ENCODE peak calls at places on chromosomes 16 and 17, in five cellular contexts. Y, A, U, G and P are unnamed samples.

GRCh38 chr17:71748872-71749271 is 371.9 kb upstream of the SOX9 start:
- DNase-seq in Y (no peak), A (no peak), U (no peak), G (no peak), P (no peak)

GRCh38 chr17:14359251-14359939 is 58.5 kb downstream of the HS3ST3B1 start:
- DNase-seq in Y (peak; percentile 45), A (peak; percentile 35), U (no peak), G (no peak), P (no peak)

GRCh38 chr17:13759936-13760335 is 158.2 kb upstream of the HS3ST3A1 start:
- DNase-seq in Y (no peak), A (no peak), U (no peak), G (no peak), P (no peak)

GRCh38 chr16:75317101-75317522 is 65.7 kb upstream of the BCAR1 start:
- DNase-seq in Y (no peak), A (peak; percentile 42), U (no peak), G (no peak), P (no peak)

GRCh38 chr17:10683853-10684252 is 13.5 kb downstream of the SCO1 start:
- DNase-seq in Y (no peak), A (peak; percentile 43), U (no peak), G (no peak), P (no peak)

GRCh38 chr16:929674-930073 is 41.1 kb downstream of the LMF1 start:
- DNase-seq in Y (no peak), A (no peak), U (no peak), G (no peak), P (no peak)

GRCh38 chr17:30021708-30022317 is 80.4 kb downstream of the EFCAB5 start:
- DNase-seq in Y (peak; percentile 60), A (peak; percentile 61), U (peak; percentile 51), G (no peak), P (no peak)

GRCh38 chr16:54462151-54462651 is 175.6 kb upstream of the IRX3 start:
- DNase-seq in Y (no peak), A (no peak), U (no peak), G (no peak), P (no peak)

GRCh38 chr17:13024526-13025263 is 6.9 kb upstream of the ELAC2 start:
- DNase-seq in Y (peak; percentile 61), A (peak; percentile 65), U (peak; percentile 63), G (peak; percentile 69), P (no peak)

GRCh38 chr16:81107506-81107905 is 11.3 kb upstream of the GCSH start:
- DNase-seq in Y (no peak), A (no peak), U (no peak), G (no peak), P (no peak)

GRCh38 chr17:2707721-2708584 is 3.6 kb downstream of the CLUH start:
- DNase-seq in Y (peak; percentile 65), A (no peak), U (no peak), G (peak; percentile 95), P (no peak)

GRCh38 chr16:24847358-24847664 is 1.5 kb downstream of the SLC5A11 start:
- DNase-seq in Y (no peak), A (no peak), U (no peak), G (no peak), P (no peak)

GRCh38 chr17:48909796-48910195 is 1.6 kb downstream of the UBE2Z start:
- DNase-seq in Y (peak; percentile 30), A (peak; percentile 35), U (no peak), G (no peak), P (no peak)

GRCh38 chr17:8131844-8132441 is 8.0 kb upstream of the HES7 start:
- DNase-seq in Y (no peak), A (peak; percentile 53), U (no peak), G (no peak), P (no peak)

GRCh38 chr16:66544358-66544757 is 5.6 kb downstream of the TK2 start:
- DNase-seq in Y (no peak), A (no peak), U (no peak), G (no peak), P (no peak)

GRCh38 chr17:73613947-73614655 is 30.1 kb downstream of the SDK2 start:
- DNase-seq in Y (no peak), A (no peak), U (no peak), G (peak; percentile 29), P (no peak)

GRCh38 chr16:75820672-75821071 is 94.4 kb upstream of the CPHXL start:
- DNase-seq in Y (no peak), A (no peak), U (no peak), G (no peak), P (no peak)

GRCh38 chr17:63702223-63702577 is 2.3 kb upstream of the LIMD2 start:
- DNase-seq in Y (no peak), A (no peak), U (no peak), G (no peak), P (no peak)

GRCh38 chr17:54013117-54013516 is 190.4 kb downstream of the KIF2B start:
- DNase-seq in Y (no peak), A (no peak), U (no peak), G (no peak), P (no peak)

GRCh38 chr17:77306048-77306789 is 165.4 kb downstream of the SEC14L1 start:
- DNase-seq in Y (no peak), A (no peak), U (no peak), G (no peak), P (peak; percentile 66)
- H3K4me1 ChIP-seq in Y (peaks cover 38% of the 10 kb centered on the region), A (peaks cover 54% of the 10 kb centered on the region), U (no peaks in the 10 kb centered on the region), G (peaks cover 26% of the 10 kb centered on the region), P (peaks cover 21% of the 10 kb centered on the region)

GRCh38 chr16:86575095-86575685 is 3.2 kb upstream of the FOXL1 start:
- DNase-seq in Y (no peak), A (no peak), U (no peak), G (no peak), P (no peak)

GRCh38 chr16:86575754-86576557 is 2.4 kb upstream of the FOXL1 start:
- DNase-seq in Y (peak; percentile 73), A (peak; percentile 98), U (no peak), G (peak; percentile 82), P (no peak)

GRCh38 chr16:86578056-86578455 is 293 bp upstream of the FOXL1 start:
- DNase-seq in Y (no peak), A (peak; percentile 91), U (no peak), G (no peak), P (no peak)

GRCh38 chr16:86577314-86577971 is 906 bp upstream of the FOXL1 start:
- DNase-seq in Y (no peak), A (peak; percentile 84), U (no peak), G (no peak), P (no peak)

DNA sequence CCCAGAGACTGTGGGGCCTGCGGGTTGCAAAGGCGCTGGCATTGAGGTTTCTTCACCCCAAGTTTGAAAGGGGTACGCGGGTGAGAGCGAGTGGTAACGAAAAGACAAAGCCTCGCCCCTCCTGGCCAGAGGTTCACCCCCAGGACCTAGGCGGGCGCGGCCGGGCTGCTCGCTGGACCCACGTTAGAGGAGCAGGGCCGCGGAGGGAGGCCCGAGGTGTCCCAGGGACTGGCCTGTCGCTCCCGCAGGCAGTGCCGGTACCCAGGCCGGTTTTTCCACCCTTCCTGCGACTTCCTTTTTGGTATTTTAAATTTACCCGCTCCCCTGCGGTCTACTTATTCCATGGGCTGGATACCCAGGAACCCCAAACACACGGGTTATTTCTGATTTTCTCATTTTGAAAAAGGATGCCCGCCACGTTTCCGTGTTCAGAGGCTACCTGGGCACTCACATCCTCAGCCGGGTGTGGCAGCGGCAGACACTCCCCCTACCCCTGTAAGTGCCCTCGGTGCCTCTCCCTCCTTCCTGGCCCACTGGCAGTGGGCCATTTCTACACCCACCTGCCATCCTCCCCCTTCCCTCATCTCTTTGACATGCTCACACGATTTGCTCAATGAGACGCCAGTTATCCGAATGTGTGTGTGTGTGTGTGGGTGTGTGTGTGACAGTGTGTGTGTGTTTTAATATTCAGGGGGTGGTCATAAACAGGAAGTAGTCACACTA is 1.6 kb upstream of the FOXL1 start:
- DNase-seq in Y (no peak), A (peak; percentile 74), U (no peak), G (no peak), P (no peak)
- H3K27ac ChIP-seq in Y (no peak overlapping the region), A (peak overlapping the region; percentile 96), U (no peak overlapping the region), G (peak overlapping the region; percentile 46), P (peak overlapping the region; percentile 32)

DNA sequence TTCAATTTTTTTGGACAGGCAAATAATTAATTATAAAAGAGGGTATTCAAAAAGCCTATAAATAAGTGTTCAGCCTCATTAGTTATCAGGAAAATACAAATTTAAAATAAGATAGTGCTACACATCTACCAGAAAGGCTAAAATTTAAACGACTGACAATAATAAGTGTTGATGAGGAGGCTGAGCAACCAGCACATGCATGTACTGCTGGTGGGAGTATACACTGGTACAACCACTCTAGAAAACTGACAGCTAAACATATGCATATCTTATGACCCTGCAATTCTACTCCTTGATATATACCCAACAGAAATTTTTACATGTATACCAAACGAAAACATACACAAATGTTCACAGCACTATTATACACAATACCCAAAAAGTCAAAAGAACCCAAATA is 27.1 kb downstream of the XPO6 start:
- DNase-seq in Y (no peak), A (no peak), U (no peak), G (no peak), P (no peak)
- H3K4me1 ChIP-seq in Y (peaks cover 62% of the 10 kb centered on the region), A (peaks cover 10% of the 10 kb centered on the region), U (peaks cover 83% of the 10 kb centered on the region), G (peaks cover 46% of the 10 kb centered on the region), P (peaks cover 14% of the 10 kb centered on the region)

DNA sequence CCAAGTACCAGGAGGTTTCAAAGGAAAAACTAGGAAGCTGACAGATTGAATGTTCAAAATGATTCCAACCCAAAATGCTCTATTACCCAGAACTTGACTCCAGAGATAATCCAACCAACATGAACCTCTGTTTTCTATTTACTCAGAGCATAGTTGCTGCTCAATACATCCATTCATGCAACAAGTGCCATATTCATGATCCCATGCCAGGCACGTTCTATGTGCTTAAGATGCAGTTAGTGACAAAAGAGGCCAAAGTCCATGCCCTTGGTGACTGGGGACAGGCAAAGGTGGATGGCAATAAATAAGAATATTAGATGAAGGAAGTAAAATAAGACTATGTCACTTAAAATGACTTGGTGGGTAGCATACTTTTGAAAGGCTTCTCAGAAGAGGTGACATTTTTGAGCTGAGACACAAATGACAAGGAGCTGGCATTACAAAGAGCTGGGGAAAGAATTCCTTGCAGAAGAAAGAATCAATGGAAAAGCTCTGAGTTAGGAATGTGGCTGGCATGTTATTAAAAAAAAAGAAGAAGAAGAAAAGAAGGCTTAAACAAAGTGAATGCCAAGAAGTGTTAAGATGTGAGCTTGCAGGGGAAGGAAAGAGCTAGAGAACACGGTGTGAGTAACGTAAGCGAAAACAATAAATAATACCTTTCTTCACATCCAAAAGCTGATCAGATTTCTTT is 34.5 kb downstream of the TOX3 start:
- DNase-seq in Y (no peak), A (no peak), U (no peak), G (no peak), P (no peak)
- H3K27ac ChIP-seq in Y (no peak overlapping the region), A (no peak overlapping the region), U (no peak overlapping the region), G (no peak overlapping the region), P (no peak overlapping the region)

DNA sequence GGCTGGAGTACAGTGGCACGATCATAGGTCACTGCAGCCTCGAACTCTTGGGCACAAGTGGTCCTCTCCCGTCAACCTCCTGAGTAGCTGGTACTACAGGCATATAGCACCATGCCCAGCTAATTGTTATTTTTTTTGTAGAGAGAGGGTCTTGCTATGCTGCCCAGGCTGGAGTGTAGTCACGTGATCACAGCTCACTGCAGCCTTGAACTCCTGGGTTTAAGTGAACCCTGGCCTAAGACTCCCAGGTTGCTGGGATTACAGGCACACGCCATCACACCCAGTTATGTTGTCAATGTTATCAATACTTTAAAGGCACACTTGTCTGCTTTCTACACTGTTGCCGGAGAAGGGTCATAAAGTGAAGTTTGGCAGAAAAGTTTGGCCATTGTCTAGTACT is 22.0 kb upstream of the LASP1NB start:
- DNase-seq in Y (no peak), A (no peak), U (no peak), G (no peak), P (no peak)
- H3K4me1 ChIP-seq in Y (peaks cover 12% of the 10 kb centered on the region), A (peaks cover 47% of the 10 kb centered on the region), U (peaks cover 34% of the 10 kb centered on the region), G (peaks cover 42% of the 10 kb centered on the region), P (no peaks in the 10 kb centered on the region)